ENCODE peak calls at places on chromosomes 7 and 10, in five cellular contexts. F is HCT116, I is GM12878, J is K562, W is HepG2. Q is an unnamed sample.

GRCh38 chr10:47038881-47039557 is 127.8 kb downstream of the PTPN20 start:
- DNase-seq in F (no peak), I (no peak), J (no peak), W (no peak), Q (no peak)

GRCh38 chr7:18180685-18181084 is 153.0 kb upstream of the PRPS1L1 start:
- DNase-seq in F (no peak), I (no peak), J (no peak), W (no peak), Q (no peak)

GRCh38 chr10:113504423-113504822 is 48.4 kb upstream of the HABP2 start:
- DNase-seq in F (no peak), I (no peak), J (no peak), W (no peak), Q (no peak)

GRCh38 chr10:132422169-132422691 is 25.2 kb downstream of the PWWP2B start:
- DNase-seq in F (no peak), I (no peak), J (no peak), W (no peak), Q (peak)

GRCh38 chr10:97762816-97763215 is 9.0 kb downstream of the SFRP5 start:
- DNase-seq in F (no peak), I (no peak), J (no peak), W (peak), Q (no peak)

GRCh38 chr7:7265676-7266075 is 83.3 kb downstream of the C1GALT1 start:
- DNase-seq in F (no peak), I (no peak), J (no peak), W (no peak), Q (peak)

GRCh38 chr7:32694182-32694581 is 197.4 kb downstream of the KBTBD2 start:
- DNase-seq in F (no peak), I (no peak), J (no peak), W (no peak), Q (no peak)

GRCh38 chr10:35639021-35639521 is 3.0 kb downstream of the FZD8 start:
- DNase-seq in F (no peak), I (no peak), J (no peak), W (no peak), Q (peak)

GRCh38 chr7:5634107-5634950 is 147.1 kb downstream of the RNF216 start:
- DNase-seq in F (no peak), I (no peak), J (no peak), W (no peak), Q (peak)

GRCh38 chr7:8271960-8272359 is 10.0 kb upstream of the ICA1 start:
- DNase-seq in F (no peak), I (no peak), J (no peak), W (no peak), Q (no peak)

GRCh38 chr7:105448181-105448580 is 59.5 kb upstream of the SRPK2 start:
- DNase-seq in F (no peak), I (peak), J (no peak), W (no peak), Q (no peak)

GRCh38 chr7:94888542-94888941 is 18.9 kb upstream of the PPP1R9A start:
- DNase-seq in F (peak), I (no peak), J (no peak), W (peak), Q (no peak)

GRCh38 chr10:106565546-106565945 is 599.0 kb downstream of the SORCS1 start:
- DNase-seq in F (no peak), I (no peak), J (no peak), W (no peak), Q (no peak)

GRCh38 chr10:110499796-110500514 is 2.2 kb downstream of the DUSP5 start:
- DNase-seq in F (no peak), I (no peak), J (no peak), W (no peak), Q (no peak)

GRCh38 chr7:38171558-38172403 is 6.3 kb upstream of the STARD3NL start:
- DNase-seq in F (no peak), I (peak), J (no peak), W (no peak), Q (no peak)

GRCh38 chr7:156751319-156751718 is 110.7 kb downstream of the RNF32 start:
- DNase-seq in F (peak), I (no peak), J (no peak), W (no peak), Q (no peak)
- TF ChIP-seq REST in F (no peak), I (no peak), J (no peak), W (no peak), Q (peak)

GRCh38 chr7:55140221-55140980 is 121.6 kb downstream of the EGFR start:
- DNase-seq in F (no peak), I (peak), J (no peak), W (no peak), Q (no peak)
- H3K9ac ChIP-seq in F (no peak), I (no peak), J (no peak), W (no peak), Q (no peak)

GRCh38 chr10:124588736-124589451 is 127.3 kb downstream of the LHPP start:
- DNase-seq in F (no peak), I (no peak), J (peak), W (peak), Q (no peak)
- TF ChIP-seq REST in F (no peak), I (no peak), J (no peak), W (no peak), Q (no peak)

DNA sequence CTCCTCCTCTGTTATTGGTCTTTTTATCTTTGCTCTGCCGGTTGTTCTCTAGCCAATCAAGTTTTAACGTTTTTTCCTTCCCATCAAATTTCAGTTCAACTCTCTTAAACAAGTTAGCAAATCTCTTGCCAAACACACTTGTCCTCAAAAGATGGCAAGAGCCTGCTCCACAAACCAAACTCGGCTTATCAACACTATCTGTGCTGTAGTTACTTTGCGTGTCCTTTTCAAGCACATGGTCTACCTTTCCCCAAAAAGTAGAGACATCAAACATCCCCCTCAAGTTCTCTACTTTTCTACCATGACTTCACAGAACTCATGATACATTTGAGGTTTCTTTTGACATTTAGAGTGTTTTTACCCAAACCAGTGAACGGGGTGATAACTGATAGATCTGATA is 71.2 kb downstream of the OSBPL3 start:
- DNase-seq in F (no peak), I (no peak), J (no peak), W (no peak), Q (no peak)
- H3K9ac ChIP-seq in F (peak), I (no peak), J (no peak), W (no peak), Q (peak)